ENCODE peak calls at places on chromosome 11, in nine cellular contexts. M, H, R, J, N, S, V, U and B are unnamed samples.

GRCh38 chr11:66701432-66702240 is 23.9 kb upstream of the RBM4B start:
- DNase-seq in M (peak), H (no peak), R (no peak), J (no peak), N (no peak), S (no peak), V (no peak), U (no peak), B (no peak)

GRCh38 chr11:70628881-70629844 is 230.8 kb downstream of the CTTN start:
- DNase-seq in M (peak), H (no peak), R (no peak), J (no peak), N (no peak), S (no peak), V (peak), U (no peak), B (peak)

GRCh38 chr11:45333506-45333971 is 47.4 kb upstream of the SYT13 start:
- DNase-seq in M (peak), H (no peak), R (no peak), J (peak), N (peak), S (no peak), V (peak), U (no peak), B (no peak)

GRCh38 chr11:63841554-63841953 is 2.6 kb downstream of the MARK2 start:
- DNase-seq in M (no peak), H (no peak), R (no peak), J (no peak), N (no peak), S (no peak), V (peak), U (no peak), B (no peak)

GRCh38 chr11:72781313-72782080 is 12.3 kb downstream of the STARD10 start:
- DNase-seq in M (peak), H (peak), R (peak), J (no peak), N (no peak), S (no peak), V (peak), U (peak), B (no peak)

GRCh38 chr11:2138436-2139117 is 612 bp downstream of the IGF2 start:
- DNase-seq in M (no peak), H (no peak), R (no peak), J (no peak), N (no peak), S (no peak), V (peak), U (no peak), B (no peak)

GRCh38 chr11:45001466-45002165 is 50.9 kb upstream of the TP53I11 start:
- DNase-seq in M (no peak), H (no peak), R (no peak), J (no peak), N (no peak), S (no peak), V (no peak), U (no peak), B (no peak)

GRCh38 chr11:69306821-69307220 is 12.9 kb downstream of the MYEOV start:
- DNase-seq in M (no peak), H (no peak), R (no peak), J (no peak), N (no peak), S (no peak), V (no peak), U (no peak), B (no peak)

GRCh38 chr11:117226388-117227385 is 5.2 kb downstream of the PCSK7 start:
- DNase-seq in M (no peak), H (peak), R (peak), J (no peak), N (peak), S (peak), V (peak), U (no peak), B (no peak)

GRCh38 chr11:44899959-44900358 is 50.7 kb downstream of the TP53I11 start:
- DNase-seq in M (no peak), H (no peak), R (no peak), J (peak), N (peak), S (no peak), V (peak), U (no peak), B (no peak)

GRCh38 chr11:110968348-110969062 is 256.3 kb upstream of the ARHGAP20 start:
- DNase-seq in M (no peak), H (no peak), R (no peak), J (no peak), N (peak), S (no peak), V (no peak), U (no peak), B (no peak)

GRCh38 chr11:128550967-128551522 is 36.3 kb downstream of the ETS1 start:
- DNase-seq in M (no peak), H (no peak), R (no peak), J (no peak), N (no peak), S (no peak), V (no peak), U (no peak), B (no peak)

GRCh38 chr11:41786087-41786486 is 326.6 kb upstream of the LRRC4C start:
- DNase-seq in M (no peak), H (no peak), R (no peak), J (no peak), N (no peak), S (no peak), V (no peak), U (no peak), B (no peak)

GRCh38 chr11:134532176-134532920 is 120.3 kb upstream of the B3GAT1 start:
- DNase-seq in M (no peak), H (no peak), R (no peak), J (no peak), N (no peak), S (peak), V (no peak), U (no peak), B (no peak)

GRCh38 chr11:17531071-17531817 is 13.0 kb downstream of the USH1C start:
- DNase-seq in M (peak), H (no peak), R (no peak), J (no peak), N (no peak), S (no peak), V (no peak), U (no peak), B (no peak)

GRCh38 chr11:21625982-21626381 is 566.9 kb upstream of the ANO5 start:
- DNase-seq in M (no peak), H (no peak), R (no peak), J (no peak), N (no peak), S (no peak), V (no peak), U (no peak), B (peak)

GRCh38 chr11:117099681-117100080 is 1.5 kb upstream of the SIK3 start:
- DNase-seq in M (no peak), H (no peak), R (no peak), J (no peak), N (no peak), S (no peak), V (no peak), U (no peak), B (no peak)

GRCh38 chr11:2582958-2583604 is 116.7 kb downstream of the KCNQ1OT1 start:
- DNase-seq in M (peak), H (peak), R (no peak), J (no peak), N (no peak), S (peak), V (no peak), U (no peak), B (peak)